ENCODE peak calls at places on chromosomes 12 and 14, in five cellular contexts. M is H1, T is mesenchymal stem cell, Z is mesendoderm, H is neuronal stem cell. O is an unnamed sample.
A peak's percentile ranks its signal among the peaks of the same experiment; 100 is the strongest.

GRCh38 chr12:32535260-32535999 is 136.1 kb downstream of the FGD4 start:
- DNase-seq in Z (peak; percentile 33), H (no peak), M (no peak), T (peak; percentile 83), O (peak; percentile 69)

GRCh38 chr12:110590806-110591326 is 7.7 kb upstream of the PPTC7 start:
- DNase-seq in T (peak; percentile 79), M (no peak), H (no peak), Z (no peak), O (peak; percentile 44)

GRCh38 chr14:99202516-99202915 is 69.5 kb downstream of the BCL11B start:
- DNase-seq in T (no peak), M (no peak), Z (no peak), H (no peak), O (no peak)

GRCh38 chr12:80101126-80101525 is 1.8 kb downstream of the OTOGL start:
- DNase-seq in T (peak; percentile 57), H (no peak), M (no peak), Z (no peak), O (no peak)

GRCh38 chr14:100332797-100333196 is 9.7 kb downstream of the SLC25A47 start:
- DNase-seq in M (no peak), Z (no peak), H (no peak), T (no peak), O (no peak)

GRCh38 chr12:49358548-49359141 is 8.6 kb upstream of the SPATS2 start:
- DNase-seq in M (peak; percentile 67), H (peak; percentile 79), Z (peak; percentile 88), T (peak; percentile 77), O (peak; percentile 65)

GRCh38 chr12:31742891-31743290 is 14.1 kb upstream of the AMN1 start:
- DNase-seq in H (no peak), M (no peak), Z (no peak), T (no peak), O (no peak)

GRCh38 chr14:103740991-103741689 is 25.5 kb downstream of the ZFYVE21 start:
- DNase-seq in M (no peak), Z (peak; percentile 18), T (peak; percentile 12), H (no peak), O (peak; percentile 39)

GRCh38 chr14:83559721-83560120 is 1970.2 kb upstream of the FLRT2 start:
- DNase-seq in M (no peak), Z (no peak), H (no peak), T (peak; percentile 64), O (peak; percentile 83)

GRCh38 chr12:113857371-113857770 is 108.8 kb downstream of the RBM19 start:
- DNase-seq in H (no peak), T (no peak), Z (no peak), M (no peak), O (no peak)
- H3K23ac ChIP-seq in H (no peak overlapping the region), T (no peak overlapping the region), Z (no peak overlapping the region), M (no peak overlapping the region), O (no peak overlapping the region)

DNA sequence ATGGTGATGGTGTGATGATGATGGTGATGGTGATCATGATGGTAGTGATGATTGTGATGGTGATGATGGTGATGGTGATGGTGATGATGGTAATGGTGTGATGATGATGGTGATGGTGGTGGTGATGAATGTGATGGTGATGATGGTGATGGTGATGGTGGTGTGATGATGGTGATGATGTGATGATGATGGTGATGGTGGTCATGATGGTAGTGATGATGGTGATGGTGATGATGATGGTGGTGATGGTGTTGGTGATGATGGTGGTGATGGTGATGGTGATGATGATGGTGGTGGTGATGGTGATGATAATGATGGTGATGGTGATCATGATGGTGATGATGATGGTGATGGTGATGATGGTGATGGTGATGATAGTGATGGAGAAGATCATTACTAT is 120.3 kb downstream of the ZNF664 start:
- DNase-seq in M (no peak), Z (no peak), H (no peak), T (no peak), O (no peak)
- H3K23ac ChIP-seq in M (no peak overlapping the region), Z (no peak overlapping the region), H (no peak overlapping the region), T (no peak overlapping the region), O (no peak overlapping the region)

GRCh38 chr14:49933704-49934103 is 40.8 kb downstream of the ARF6 start:
- DNase-seq in H (no peak), Z (no peak), M (no peak), T (no peak), O (no peak)

GRCh38 chr14:49930720-49931119 is 37.8 kb downstream of the ARF6 start:
- DNase-seq in H (no peak), M (no peak), T (no peak), Z (no peak), O (no peak)

GRCh38 chr14:49933128-49933527 is 40.2 kb downstream of the ARF6 start:
- DNase-seq in T (no peak), M (no peak), H (no peak), Z (no peak), O (no peak)

GRCh38 chr14:49934638-49935037 is 41.8 kb downstream of the ARF6 start:
- DNase-seq in M (no peak), Z (no peak), H (no peak), T (peak; percentile 38), O (peak; percentile 19)

DNA sequence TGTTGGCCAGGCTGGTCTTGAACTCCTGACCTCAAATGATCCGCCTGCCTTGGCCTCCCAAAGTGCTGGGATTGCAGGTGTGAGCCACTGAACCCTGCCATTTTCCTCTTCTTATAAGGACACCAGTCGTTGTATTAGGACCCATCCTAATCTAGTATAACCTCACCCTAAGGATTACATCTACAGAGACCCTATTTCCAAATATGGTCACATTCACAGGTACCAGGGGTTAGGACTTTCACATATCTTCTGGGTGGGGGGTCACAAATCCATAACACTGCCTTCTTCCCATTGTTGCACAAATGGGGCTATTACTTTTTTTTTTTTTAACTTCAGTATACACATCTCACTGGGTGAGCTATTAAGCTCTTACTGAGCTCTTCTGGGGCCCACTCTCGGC is 38.6 kb downstream of the ARF6 start:
- DNase-seq in T (no peak), H (no peak), M (no peak), Z (no peak), O (no peak)
- H3K23ac ChIP-seq in T (no peak overlapping the region), H (no peak overlapping the region), M (no peak overlapping the region), Z (no peak overlapping the region), O (no peak overlapping the region)

DNA sequence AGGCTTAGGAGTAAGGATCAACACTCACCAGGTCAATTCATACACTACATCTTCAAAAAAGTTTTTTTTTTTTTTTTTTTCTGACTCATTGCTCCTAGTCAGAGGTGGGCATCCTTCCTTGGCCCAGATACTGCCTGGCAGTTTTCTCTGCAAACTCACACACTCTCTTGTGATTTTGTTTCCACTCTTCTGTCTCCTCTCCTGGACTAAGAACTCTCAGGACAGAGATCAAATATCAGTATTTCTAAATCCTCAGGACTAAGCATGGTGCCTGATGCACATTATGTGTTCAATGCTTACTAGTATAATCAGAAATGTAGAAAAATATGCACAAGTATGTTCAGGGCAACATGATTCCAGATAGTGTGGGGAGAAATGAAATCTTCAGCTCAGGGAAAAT is 10.2 kb upstream of the PAH start:
- DNase-seq in Z (no peak), H (no peak), T (no peak), M (no peak), O (no peak)
- H3K23ac ChIP-seq in Z (no peak overlapping the region), H (no peak overlapping the region), T (no peak overlapping the region), M (no peak overlapping the region), O (no peak overlapping the region)

DNA sequence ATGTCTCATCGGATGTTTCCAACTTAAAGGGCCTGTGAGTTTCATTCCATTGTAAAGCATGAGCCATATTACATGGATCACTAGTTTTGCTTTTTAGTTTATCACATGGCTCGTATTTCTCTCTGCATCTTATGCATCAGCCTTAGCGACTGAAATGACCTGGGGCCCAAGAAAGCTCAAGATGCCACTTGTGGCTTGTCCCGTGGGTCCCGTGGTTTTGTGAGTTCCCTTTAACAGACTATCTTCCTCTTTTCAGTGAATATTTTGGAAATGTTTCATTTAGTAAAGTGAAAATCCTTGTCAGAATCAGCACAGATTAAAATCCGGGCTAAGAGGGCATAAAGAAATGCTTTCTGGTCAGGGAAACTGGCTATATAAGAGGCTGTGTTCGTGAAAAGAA is 86.2 kb upstream of the PPM1H start:
- DNase-seq in M (no peak), Z (no peak), H (no peak), T (no peak), O (no peak)
- H3K23ac ChIP-seq in M (no peak overlapping the region), Z (no peak overlapping the region), H (no peak overlapping the region), T (no peak overlapping the region), O (no peak overlapping the region)

O was measured in IMR-90.